ENCODE peak calls at places on chromosome 20, in five cellular contexts. U is fibroblast of pulmonary artery, S is brain microvascular endothelial cell, E is HFF-Myc, V is GM12865. O is an unnamed sample.
A peak's percentile ranks its signal among the peaks of the same experiment; 100 is the strongest.

GRCh38 chr20:58623579-58624473 is 27.3 kb upstream of the STX16 start:
- DNase-seq in U (peak; percentile 94), E (peak; percentile 85), S (peak; percentile 96), V (no peak), O (peak; percentile 98)

GRCh38 chr20:3778976-3779375 is 2.3 kb downstream of the SPEF1 start:
- DNase-seq in E (no peak), S (no peak), V (no peak), U (no peak), O (no peak)

GRCh38 chr20:688809-689208 is 13.2 kb upstream of the SCRT2 start:
- DNase-seq in S (peak; percentile 16), U (no peak), E (no peak), V (no peak), O (no peak)

GRCh38 chr20:64113796-64114355 is 6.5 kb upstream of the NPBWR2 start:
- DNase-seq in E (no peak), S (no peak), U (no peak), V (no peak), O (no peak)

GRCh38 chr20:57397004-57397692 is 6.0 kb downstream of the RBM38 start:
- DNase-seq in S (no peak), U (no peak), E (no peak), V (peak; percentile 36), O (no peak)

GRCh38 chr20:37343994-37344355 is 2.0 kb upstream of the SRC start:
- DNase-seq in V (no peak), E (no peak), S (no peak), U (no peak), O (no peak)

GRCh38 chr20:25033250-25033940 is 24.5 kb downstream of the ACSS1 start:
- DNase-seq in U (peak; percentile 37), S (no peak), V (no peak), E (no peak), O (no peak)

GRCh38 chr20:37406010-37406998 is 60.4 kb downstream of the SRC start:
- DNase-seq in V (peak; percentile 77), U (no peak), E (no peak), S (no peak), O (no peak)

GRCh38 chr20:57701090-57701489 is 8.7 kb downstream of the PMEPA1 start:
- DNase-seq in V (no peak), U (no peak), E (no peak), S (no peak), O (no peak)

GRCh38 chr20:48060841-48061720 is 275.8 kb upstream of the SULF2 start:
- DNase-seq in V (no peak), U (no peak), S (no peak), E (no peak), O (no peak)

GRCh38 chr20:44065401-44066340 is 121.3 kb downstream of the JPH2 start:
- DNase-seq in E (no peak), S (no peak), U (no peak), V (no peak), O (no peak)

GRCh38 chr20:35271073-35271882 is 6.6 kb downstream of the MMP24OS start:
- DNase-seq in S (no peak), E (no peak), U (no peak), V (no peak), O (no peak)

GRCh38 chr20:19890358-19891117 is 126.6 kb upstream of the NAA20 start:
- DNase-seq in U (no peak), E (peak; percentile 25), V (no peak), S (no peak), O (no peak)

GRCh38 chr20:3686867-3687321 is 5.1 kb upstream of the ADAM33 start:
- DNase-seq in V (no peak), E (peak; percentile 83), U (peak; percentile 94), S (peak; percentile 56), O (peak; percentile 86)

GRCh38 chr20:32680544-32681174 is 6.9 kb upstream of the C20orf203 start:
- DNase-seq in V (no peak), U (no peak), E (no peak), S (no peak), O (no peak)

GRCh38 chr20:42483694-42484303 is 705.9 kb downstream of the PTPRT start:
- DNase-seq in U (no peak), V (peak; percentile 20), E (no peak), S (no peak), O (no peak)

GRCh38 chr20:42125426-42125825 is 507.2 kb upstream of the CHD6 start:
- DNase-seq in U (no peak), V (no peak), E (no peak), S (no peak), O (no peak)

GRCh38 chr20:19633985-19634384 is 124.1 kb upstream of the RIN2 start:
- DNase-seq in U (no peak), V (no peak), S (peak; percentile 25), E (no peak), O (peak; percentile 8)

GRCh38 chr20:11305406-11305805 is 612.3 kb upstream of the BTBD3 start:
- DNase-seq in E (no peak), S (no peak), V (peak; percentile 24), U (peak; percentile 20), O (no peak)

GRCh38 chr20:1863296-1863695 is 31.9 kb upstream of the SIRPA start:
- DNase-seq in S (no peak), E (no peak), V (no peak), U (no peak), O (no peak)

GRCh38 chr20:32333988-32334885 is 23.9 kb upstream of the ASXL1 start:
- DNase-seq in E (no peak), S (no peak), U (peak; percentile 84), V (peak; percentile 86), O (no peak)

GRCh38 chr20:59082077-59082740 is 39.6 kb upstream of the PRELID3B start:
- DNase-seq in U (peak; percentile 4), V (peak; percentile 11), E (peak; percentile 6), S (no peak), O (no peak)

GRCh38 chr20:24779886-24780285 is 169.2 kb upstream of the CST7 start:
- DNase-seq in U (no peak), S (no peak), E (no peak), V (no peak), O (no peak)

GRCh38 chr20:1038205-1038604 is 36.1 kb upstream of the RSPO4 start:
- DNase-seq in U (no peak), E (no peak), V (no peak), S (no peak), O (no peak)

GRCh38 chr20:10250902-10251301 is 32.3 kb downstream of the SNAP25 start:
- DNase-seq in V (no peak), E (no peak), S (no peak), U (no peak), O (peak; percentile 36)

GRCh38 chr20:11098888-11099287 is 425.1 kb upstream of the JAG1 start:
- DNase-seq in S (no peak), U (no peak), V (no peak), E (no peak), O (peak; percentile 3)

GRCh38 chr20:56627122-56628014 is 1.7 kb upstream of the TFAP2C start:
- DNase-seq in U (no peak), V (no peak), S (no peak), E (no peak), O (no peak)

DNA sequence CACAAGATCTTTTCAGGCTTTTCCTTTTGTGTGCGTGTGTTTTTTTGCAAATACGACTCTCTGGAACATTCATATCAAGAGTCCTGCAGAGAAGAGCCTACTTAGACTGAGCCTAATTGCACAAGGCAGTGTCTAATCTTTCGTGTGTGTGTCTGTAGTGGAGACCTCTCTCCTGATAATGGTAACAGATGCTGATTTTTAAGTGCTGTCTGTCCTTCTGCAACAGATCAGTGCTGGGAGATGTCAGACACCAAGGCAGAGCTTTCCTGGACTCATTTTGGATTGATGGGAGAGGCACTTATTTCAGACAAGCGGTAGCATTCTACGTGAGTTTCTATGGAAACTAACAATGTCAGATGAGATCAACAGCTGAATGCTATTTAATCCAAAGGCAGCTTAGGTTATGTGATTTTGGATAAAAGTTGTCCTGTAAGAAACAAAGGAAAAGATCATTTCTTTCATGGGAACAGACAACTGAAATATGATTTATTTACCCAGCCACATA is 167.6 kb downstream of the PLCB4 start:
- DNase-seq in U (no peak), S (no peak), V (no peak), E (no peak), O (no peak)
- TF ChIP-seq CTCF in U (no peak), S (no peak), V (no peak), E (no peak), O (no peak)

GRCh38 chr20:50416269-50416863 is 93.8 kb upstream of the PTPN1 start:
- DNase-seq in S (no peak), E (no peak), V (no peak), U (no peak), O (no peak)

GRCh38 chr20:50415031-50415515 is 95.1 kb upstream of the PTPN1 start:
- DNase-seq in U (no peak), V (no peak), S (no peak), E (no peak), O (no peak)

GRCh38 chr20:50417484-50418235 is 92.5 kb upstream of the PTPN1 start:
- DNase-seq in U (no peak), S (no peak), V (no peak), E (no peak), O (no peak)

GRCh38 chr20:50416930-50417329 is 93.3 kb upstream of the PTPN1 start:
- DNase-seq in V (no peak), S (no peak), U (no peak), E (no peak), O (no peak)

GRCh38 chr20:50415516-50416268 is 94.5 kb upstream of the PTPN1 start:
- DNase-seq in E (no peak), U (peak; percentile 98), V (no peak), S (peak; percentile 83), O (peak; percentile 96)
- H3K4me3 ChIP-seq in E (no peak overlapping the region), U (no peak overlapping the region), V (no peak overlapping the region), S (no peak overlapping the region), O (no peak overlapping the region)

DNA sequence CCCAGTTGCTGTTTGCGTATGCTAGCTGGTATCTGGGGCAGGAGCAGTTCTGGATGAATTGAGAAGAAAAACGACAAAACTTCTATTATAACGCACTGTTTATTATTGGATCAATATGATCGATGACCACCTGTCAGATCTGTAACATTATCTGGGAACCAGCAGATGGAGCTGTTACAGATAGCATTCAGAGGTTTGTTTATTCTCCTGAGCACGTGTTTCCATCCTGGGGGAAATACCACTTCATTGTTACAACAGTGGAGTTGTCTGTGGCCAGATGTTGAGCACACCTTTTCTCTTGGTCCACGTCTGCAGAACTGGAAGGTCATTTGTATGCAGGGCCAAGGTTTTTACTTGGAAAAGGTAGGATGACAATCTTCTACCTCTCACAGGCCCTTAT is 16.0 kb upstream of the NKX2-2 start:
- DNase-seq in V (peak; percentile 27), S (no peak), E (no peak), U (no peak), O (no peak)
- TF ChIP-seq CTCF in V (peak; percentile 41), S (no peak), E (peak; percentile 43), U (peak; percentile 7), O (no peak)

DNA sequence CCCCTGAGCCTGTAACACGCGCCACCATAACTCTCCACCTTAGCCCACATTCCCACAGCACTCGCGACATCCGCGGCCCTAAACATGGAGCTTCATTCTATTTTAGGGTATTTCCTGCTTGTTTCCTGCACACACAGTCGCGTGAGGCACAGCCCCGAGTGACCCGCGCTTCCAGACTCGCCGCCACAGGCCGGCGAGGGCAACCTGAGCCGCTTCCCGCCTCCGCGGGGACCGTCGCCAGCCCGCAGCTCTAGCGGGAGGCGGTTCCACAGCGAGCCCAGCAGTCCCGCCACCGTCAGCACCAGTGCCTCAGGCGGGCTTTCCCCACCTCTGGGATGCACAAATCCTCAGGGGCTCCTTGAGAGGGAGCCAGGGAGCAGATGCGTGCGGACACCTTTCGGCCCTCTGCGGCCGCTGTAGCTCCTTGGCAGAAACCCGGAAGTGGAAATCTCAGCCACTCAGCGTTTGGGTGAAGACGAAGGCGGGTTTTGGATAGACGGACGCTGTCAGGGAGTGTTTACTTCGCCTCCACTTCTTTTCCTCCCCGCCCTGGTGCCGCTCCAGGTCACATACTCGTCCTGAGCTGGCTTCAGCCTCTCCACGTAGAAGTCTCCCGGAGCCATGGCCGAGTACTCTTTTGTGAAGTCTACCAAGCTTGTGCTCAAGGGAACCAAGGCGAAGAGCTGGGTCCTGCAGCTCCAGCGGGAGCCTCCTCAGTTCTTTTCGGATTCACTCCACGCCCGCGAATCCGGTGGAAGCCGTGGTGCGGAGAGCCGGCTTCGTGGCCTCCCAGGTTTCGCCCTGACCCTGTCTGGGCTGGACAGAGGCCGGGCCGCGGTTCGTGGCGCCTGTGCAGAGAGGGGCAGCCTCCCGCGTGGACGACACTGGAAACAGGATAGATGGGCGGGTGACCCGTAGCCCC is 2177.4 kb upstream of the DEFB115 start:
- DNase-seq in V (peak; percentile 85), E (no peak), U (peak; percentile 54), S (no peak), O (no peak)
- H3K4me3 ChIP-seq in V (peak overlapping the region; percentile 54), E (no peak overlapping the region), U (peak overlapping the region; percentile 44), S (peak overlapping the region; percentile 15), O (no peak overlapping the region)